ENCODE peak calls at places on chromosome 9, in seven cellular contexts. D is T-cell; U is CD8-positive, alpha-beta T cell; F is stimulated activated CD4-positive, alpha-beta T cell treated with anti-CD3 and anti-CD28 coated beads, Interleukin-12 subunit alpha, Interleukin-12 subunit beta, amount 100 ng/mL, for 4 hours; N is endodermal cell; O is memory B cell; Z is HT-29. T is an unnamed sample.

GRCh38 chr9:112846528-112847488 is 43.9 kb downstream of the SLC46A2 start:
- DNase-seq in D (no peak), N (peak), U (no peak), O (no peak), Z (no peak), F (no peak), T (no peak)

GRCh38 chr9:35682083-35682482 is 7.6 kb downstream of the TPM2 start:
- DNase-seq in O (no peak), F (no peak), N (no peak), U (no peak), Z (no peak), D (no peak), T (no peak)

GRCh38 chr9:124017929-124018730 is 6.6 kb downstream of the LHX2 start:
- DNase-seq in F (no peak), D (no peak), O (no peak), U (no peak), N (peak), Z (no peak), T (no peak)

GRCh38 chr9:136626740-136627642 is 35.7 kb upstream of the EGFL7 start:
- DNase-seq in Z (no peak), O (no peak), F (no peak), N (peak), D (no peak), U (no peak), T (no peak)

GRCh38 chr9:16236326-16236725 is 634.1 kb downstream of the BNC2 start:
- DNase-seq in Z (no peak), O (no peak), D (no peak), U (no peak), F (no peak), N (no peak), T (peak)

GRCh38 chr9:117744856-117745389 is 40.7 kb downstream of the TLR4 start:
- DNase-seq in N (no peak), F (no peak), O (no peak), Z (no peak), D (no peak), U (no peak), T (no peak)

GRCh38 chr9:107158321-107158720 is 124.8 kb upstream of the RAD23B start:
- DNase-seq in F (no peak), N (peak), D (no peak), U (no peak), Z (peak), O (no peak), T (peak)

GRCh38 chr9:20528253-20528652 is 94.0 kb downstream of the MLLT3 start:
- DNase-seq in O (no peak), F (no peak), D (no peak), N (no peak), U (no peak), Z (no peak), T (no peak)

GRCh38 chr9:20898885-20899554 is 132.4 kb downstream of the HACD4 start:
- DNase-seq in D (no peak), U (no peak), O (no peak), Z (no peak), F (no peak), N (no peak), T (peak)

GRCh38 chr9:127987103-127987614 is 6.4 kb upstream of the EEIG1 start:
- DNase-seq in D (no peak), U (no peak), Z (peak), N (peak), F (no peak), O (peak), T (peak)

GRCh38 chr9:129697111-129697955 is 31.9 kb downstream of the PRRX2 start:
- DNase-seq in N (peak), F (peak), D (no peak), Z (no peak), U (no peak), O (no peak), T (no peak)

GRCh38 chr9:89525673-89526374 is 27.9 kb upstream of the SEMA4D start:
- DNase-seq in U (no peak), F (no peak), O (no peak), N (no peak), Z (peak), D (no peak), T (no peak)

T was measured in kidney tubule cell.